ENCODE peak calls at places on chromosome 12, in four cellular contexts. K is K562, Q is A549, L is HepG2. D is an unnamed sample.

GRCh38 chr12:121800694-121801600 is 2.9 kb upstream of the SETD1B start:
- DNase-seq in K (peak; percentile 61), Q (peak; percentile 80), L (no peak), D (peak; percentile 83)

GRCh38 chr12:92331383-92331782 is 185.7 kb upstream of the BTG1 start:
- DNase-seq in K (no peak), Q (no peak), L (no peak), D (no peak)

GRCh38 chr12:62361048-62361447 is 100.8 kb downstream of the USP15 start:
- DNase-seq in K (no peak), Q (no peak), L (no peak), D (no peak)

GRCh38 chr12:93315385-93315906 is 62.3 kb upstream of the NUDT4 start:
- DNase-seq in K (peak; percentile 30), Q (no peak), L (no peak), D (no peak)

GRCh38 chr12:88207921-88208640 is 66.0 kb downstream of the TMTC3 start:
- DNase-seq in K (no peak), Q (no peak), L (no peak), D (peak; percentile 79)

GRCh38 chr12:104285740-104286537 is 17.6 kb upstream of the EID3 start:
- DNase-seq in K (no peak), Q (no peak), L (no peak), D (peak; percentile 70)

GRCh38 chr12:50057896-50058670 is 687 bp downstream of the ASIC1 start:
- DNase-seq in K (no peak), Q (no peak), L (no peak), D (no peak)

GRCh38 chr12:82326905-82327503 is 31.2 kb downstream of the CCDC59 start:
- DNase-seq in K (no peak), Q (peak; percentile 35), L (peak; percentile 13), D (peak; percentile 28)

GRCh38 chr12:124738636-124739467 is 124.8 kb downstream of the SCARB1 start:
- DNase-seq in K (no peak), Q (no peak), L (peak; percentile 92), D (peak; percentile 82)

GRCh38 chr12:106040521-106040920 is 98.2 kb downstream of the NUAK1 start:
- DNase-seq in K (no peak), Q (no peak), L (no peak), D (no peak)

GRCh38 chr12:1855241-1855640 is 34.9 kb downstream of the LRTM2 start:
- DNase-seq in K (no peak), Q (no peak), L (no peak), D (peak; percentile 9)

GRCh38 chr12:107622005-107622404 is 63.6 kb upstream of the PWP1 start:
- DNase-seq in K (peak; percentile 72), Q (peak; percentile 47), L (peak; percentile 9), D (peak; percentile 3)

GRCh38 chr12:91404362-91404899 is 221.8 kb upstream of the DCN start:
- DNase-seq in K (no peak), Q (no peak), L (no peak), D (no peak)

GRCh38 chr12:57739914-57740538 is 1.5 kb upstream of the AGAP2 start:
- DNase-seq in K (no peak), Q (no peak), L (no peak), D (no peak)

GRCh38 chr12:25692115-25693035 is 139.3 kb upstream of the LMNTD1 start:
- DNase-seq in K (peak; percentile 22), Q (no peak), L (no peak), D (no peak)

GRCh38 chr12:80053048-80053790 is 46.1 kb upstream of the OTOGL start:
- DNase-seq in K (no peak), Q (no peak), L (no peak), D (peak; percentile 96)

GRCh38 chr12:116910645-116911449 is at the start of gene FBXW8:
- DNase-seq in K (peak; percentile 88), Q (peak; percentile 86), L (peak; percentile 61), D (peak; percentile 66)

GRCh38 chr12:57735952-57736742 is 2.4 kb downstream of the AGAP2 start:
- DNase-seq in K (peak; percentile 85), Q (peak; percentile 67), L (peak; percentile 37), D (peak; percentile 37)

GRCh38 chr12:53743277-53744129 is 8.3 kb downstream of the CISTR start:
- DNase-seq in K (peak; percentile 82), Q (peak; percentile 60), L (peak; percentile 56), D (peak; percentile 48)

GRCh38 chr12:89162704-89163261 is 189.5 kb downstream of the DUSP6 start:
- DNase-seq in K (no peak), Q (peak; percentile 91), L (no peak), D (peak; percentile 99)

GRCh38 chr12:76455582-76456345 is 103.8 kb downstream of the OSBPL8 start:
- DNase-seq in K (peak; percentile 17), Q (peak; percentile 91), L (peak; percentile 62), D (peak; percentile 95)

GRCh38 chr12:65449400-65449799 is 170.9 kb downstream of the MSRB3 start:
- DNase-seq in K (no peak), Q (no peak), L (no peak), D (peak; percentile 65)

GRCh38 chr12:51082561-51083139 is 746 bp downstream of the CSRNP2 start:
- DNase-seq in K (no peak), Q (peak; percentile 20), L (peak; percentile 7), D (peak; percentile 39)

DNA sequence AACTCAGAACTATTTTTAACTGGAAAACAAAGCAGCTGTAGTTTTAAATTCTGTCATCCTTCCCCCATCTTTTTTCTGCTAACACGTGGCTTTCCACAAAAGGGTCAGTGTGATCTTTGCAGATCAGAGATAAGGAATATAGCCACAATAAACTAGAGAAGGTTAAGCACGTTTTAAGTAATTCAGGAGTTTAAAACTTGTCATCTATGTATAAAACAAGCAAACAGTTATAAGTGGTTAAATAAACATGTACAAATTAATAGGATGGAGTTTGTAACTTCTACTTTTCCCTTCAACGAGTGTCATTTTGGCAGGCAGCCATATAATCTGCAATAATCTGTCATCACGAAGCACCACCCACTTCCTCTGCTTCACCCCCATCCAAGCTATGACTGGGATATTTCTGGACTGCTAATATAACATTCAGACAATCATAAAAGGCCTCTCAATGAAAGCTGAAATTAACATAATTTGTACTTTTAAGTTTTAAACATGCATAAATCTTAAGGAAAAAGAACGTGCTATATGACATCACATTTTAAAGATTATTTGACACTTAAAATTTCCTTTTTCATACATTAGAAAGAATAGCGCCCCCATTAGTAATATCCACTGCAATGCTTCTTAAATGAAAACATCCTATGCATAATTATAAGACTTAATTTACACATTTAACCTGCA is 15.2 kb downstream of the TAOK3 start:
- DNase-seq in K (peak; percentile 90), Q (peak; percentile 76), L (no peak), D (peak; percentile 65)
- TF ChIP-seq MAZ in K (no peak), Q (no peak), L (no peak), D (no peak)

GRCh38 chr12:120406080-120406479 is 31.8 kb upstream of the COX6A1 start:
- DNase-seq in K (no peak), Q (no peak), L (no peak), D (no peak)
- TF ChIP-seq MAZ in K (no peak), Q (no peak), L (no peak), D (no peak)

GRCh38 chr12:94326727-94327126 is 132.9 kb downstream of the CEP83 start:
- DNase-seq in K (no peak), Q (no peak), L (no peak), D (peak; percentile 78)
- TF ChIP-seq MAZ in K (no peak), Q (no peak), L (no peak), D (no peak)

GRCh38 chr12:115433014-115433634 is 749.1 kb upstream of the TBX3 start:
- DNase-seq in K (no peak), Q (no peak), L (peak; percentile 88), D (no peak)
- TF ChIP-seq MAZ in K (no peak), Q (no peak), L (no peak), D (no peak)